ENCODE peak calls at places on chromosomes 12 and 14, in five cellular contexts. K is NCI-H1694; W is astrocyte; L is T-helper 9 cell; E is activated CD4-positive, CD25-positive, alpha-beta regulatory T cell. S is an unnamed sample.

GRCh38 chr12:67772276-67773169 is 124.0 kb downstream of the DYRK2 start:
- DNase-seq in E (no peak), L (no peak), K (peak), W (peak), S (peak)

GRCh38 chr14:103110681-103111296 is 12.5 kb upstream of the TNFAIP2 start:
- DNase-seq in E (no peak), W (peak), K (peak), L (no peak), S (no peak)

GRCh38 chr14:69046468-69046867 is 67.4 kb upstream of the ACTN1 start:
- DNase-seq in K (no peak), E (no peak), W (peak), L (no peak), S (no peak)

GRCh38 chr14:81517798-81518398 is 15.8 kb downstream of the SEL1L start:
- DNase-seq in K (no peak), W (no peak), E (no peak), L (no peak), S (no peak)

GRCh38 chr14:51424569-51425251 is 184.7 kb downstream of the TMX1 start:
- DNase-seq in W (peak), L (no peak), E (no peak), K (no peak), S (no peak)

GRCh38 chr12:8697120-8697475 is 693 bp upstream of the RIMKLB start:
- DNase-seq in K (no peak), E (no peak), L (no peak), W (peak), S (no peak)

GRCh38 chr14:89284368-89285058 is 132.5 kb downstream of the FOXN3 start:
- DNase-seq in L (no peak), K (no peak), E (no peak), W (peak), S (no peak)

GRCh38 chr14:95398630-95399547 is 79.2 kb upstream of the CLMN start:
- DNase-seq in K (no peak), L (no peak), E (no peak), W (no peak), S (no peak)

GRCh38 chr12:34604631-34605509 is 582.6 kb downstream of the ALG10 start:
- DNase-seq in L (no peak), K (no peak), W (no peak), E (no peak), S (no peak)

GRCh38 chr12:93098077-93098476 is 169.0 kb upstream of the EEA1 start:
- DNase-seq in L (peak), K (no peak), W (no peak), E (peak), S (peak)

GRCh38 chr14:85531141-85531593 is 1.2 kb downstream of the FLRT2 start:
- DNase-seq in L (no peak), K (no peak), E (no peak), W (peak), S (peak)

GRCh38 chr12:8779862-8780261 is 42.6 kb upstream of the A2ML1 start:
- DNase-seq in W (no peak), K (no peak), L (no peak), E (no peak), S (no peak)

GRCh38 chr14:20489093-20489994 is 16.0 kb upstream of the RNASE10 start:
- DNase-seq in L (no peak), E (no peak), K (no peak), W (no peak), S (no peak)

GRCh38 chr12:70854871-70855578 is 65.5 kb downstream of the PTPRR start:
- DNase-seq in L (no peak), K (no peak), E (no peak), W (no peak), S (no peak)

GRCh38 chr12:116849216-116849615 is 32.0 kb downstream of the HRK start:
- DNase-seq in L (no peak), W (no peak), K (no peak), E (no peak), S (no peak)

GRCh38 chr12:68871899-68872298 is 61.1 kb downstream of the CPM start:
- DNase-seq in L (no peak), E (no peak), K (no peak), W (no peak), S (no peak)

GRCh38 chr14:86022031-86022629 is 492.2 kb downstream of the FLRT2 start:
- DNase-seq in W (peak), E (no peak), K (no peak), L (no peak), S (peak)

GRCh38 chr12:48810817-48811453 is 7.4 kb upstream of the CACNB3 start:
- DNase-seq in E (no peak), K (no peak), W (peak), L (no peak), S (no peak)

GRCh38 chr14:102392506-102392905 is 29.8 kb downstream of the TECPR2 start:
- DNase-seq in K (peak), E (no peak), W (no peak), L (no peak), S (no peak)

GRCh38 chr12:1279050-1279449 is 288.0 kb downstream of the ERC1 start:
- DNase-seq in W (no peak), L (no peak), K (no peak), E (no peak), S (no peak)

GRCh38 chr12:97835541-97835940 is 372.9 kb downstream of the RMST start:
- DNase-seq in K (no peak), W (no peak), E (no peak), L (no peak), S (no peak)

GRCh38 chr14:94028450-94028826 is 2.3 kb downstream of the OTUB2 start:
- DNase-seq in E (no peak), K (no peak), W (peak), L (no peak), S (no peak)

GRCh38 chr14:74503256-74503972 is 9.8 kb downstream of the ISCA2 start:
- DNase-seq in W (no peak), K (no peak), E (no peak), L (no peak), S (no peak)

GRCh38 chr12:68497702-68498101 is 113.0 kb upstream of the RAP1B start:
- DNase-seq in K (no peak), L (no peak), E (no peak), W (peak), S (no peak)

GRCh38 chr12:21942377-21942703 is 1.1 kb upstream of the ABCC9 start:
- DNase-seq in W (no peak), K (no peak), E (no peak), L (no peak), S (no peak)

GRCh38 chr12:100234166-100234565 is 32.7 kb downstream of the DEPDC4 start:
- DNase-seq in L (no peak), K (no peak), W (peak), E (no peak), S (no peak)